ENCODE peak calls at places on chromosomes 13 and 19, in nine cellular contexts. W, B, T, Z, J, U, N, L and A are unnamed samples.

GRCh38 chr19:40348961-40349507 is 539 bp downstream of the PLD3 start:
- DNase-seq in W (no peak), B (peak), T (no peak), Z (no peak), J (peak), U (no peak), N (no peak), L (peak), A (no peak)

GRCh38 chr19:6811906-6812305 is 39.4 kb downstream of the VAV1 start:
- DNase-seq in W (no peak), B (peak), T (no peak), Z (no peak), J (peak), U (no peak), N (no peak), L (no peak), A (no peak)

GRCh38 chr19:1745589-1746031 is 7.7 kb upstream of the ONECUT3 start:
- DNase-seq in W (no peak), B (peak), T (no peak), Z (no peak), J (no peak), U (no peak), N (no peak), L (no peak), A (no peak)

GRCh38 chr19:11181488-11181887 is 15.9 kb downstream of the KANK2 start:
- DNase-seq in W (no peak), B (no peak), T (no peak), Z (no peak), J (no peak), U (no peak), N (no peak), L (no peak), A (no peak)

GRCh38 chr19:35715981-35716734 is 1.6 kb upstream of the KMT2B start:
- DNase-seq in W (peak), B (peak), T (no peak), Z (no peak), J (no peak), U (peak), N (peak), L (peak), A (peak)

GRCh38 chr19:48170817-48171347 is 402 bp downstream of the ZSWIM9 start:
- DNase-seq in W (no peak), B (no peak), T (no peak), Z (no peak), J (no peak), U (no peak), N (no peak), L (no peak), A (no peak)

GRCh38 chr13:49603318-49603717 is 18.0 kb upstream of the RCBTB1 start:
- DNase-seq in W (no peak), B (no peak), T (no peak), Z (no peak), J (no peak), U (no peak), N (no peak), L (no peak), A (no peak)

GRCh38 chr19:6213696-6214585 is 65.8 kb downstream of the MLLT1 start:
- DNase-seq in W (no peak), B (no peak), T (no peak), Z (no peak), J (no peak), U (no peak), N (peak), L (no peak), A (no peak)

GRCh38 chr19:37931941-37932655 is 25.1 kb downstream of the SIPA1L3 start:
- DNase-seq in W (no peak), B (peak), T (no peak), Z (peak), J (peak), U (peak), N (no peak), L (peak), A (no peak)

GRCh38 chr19:16208064-16208759 is 10.5 kb downstream of the AP1M1 start:
- DNase-seq in W (no peak), B (no peak), T (no peak), Z (no peak), J (no peak), U (no peak), N (no peak), L (no peak), A (no peak)

GRCh38 chr19:12159773-12160414 is 3.0 kb upstream of the ZNF136 start:
- DNase-seq in W (no peak), B (no peak), T (no peak), Z (no peak), J (no peak), U (no peak), N (no peak), L (no peak), A (no peak)

DNA sequence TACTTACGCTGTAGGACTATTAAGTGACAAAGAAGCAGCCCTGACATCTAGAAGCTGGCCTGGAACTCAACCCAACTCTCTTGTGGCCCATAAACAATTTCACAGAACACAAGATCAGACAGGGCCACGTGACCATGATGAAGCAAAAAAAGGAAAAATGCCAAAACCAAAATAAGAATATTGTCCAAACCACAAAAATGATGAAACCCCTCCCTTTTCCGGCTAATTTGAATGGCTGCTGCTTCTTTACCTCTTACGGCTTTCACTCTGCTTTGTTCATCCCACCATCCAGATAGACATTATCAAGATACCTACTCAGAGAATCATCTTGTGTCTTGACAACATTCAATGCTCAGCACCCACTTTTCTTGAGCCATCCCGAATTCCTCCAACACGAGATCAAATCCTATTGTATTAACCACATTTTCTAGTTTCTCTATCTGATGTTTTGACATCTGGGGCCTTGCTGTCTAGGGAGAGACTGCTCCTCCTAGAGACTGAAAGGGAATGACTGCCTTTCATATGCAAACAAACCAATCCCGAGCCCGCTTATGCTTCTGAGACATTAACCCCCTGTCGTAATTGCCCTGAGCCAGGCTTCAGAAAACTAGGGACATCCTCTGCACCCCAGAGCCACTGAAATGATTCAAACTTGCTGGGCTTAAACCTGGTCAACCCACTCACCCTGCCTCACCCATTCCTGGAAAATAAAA is 186.3 kb downstream of the TDRD3 start:
- DNase-seq in W (no peak), B (no peak), T (peak), Z (peak), J (peak), U (no peak), N (peak), L (peak), A (no peak)
- TF ChIP-seq CTCF in W (no peak), B (no peak), T (no peak), Z (no peak), J (peak), U (no peak), N (no peak), L (no peak), A (no peak)

GRCh38 chr13:41502021-41502420 is 44.7 kb downstream of the RGCC start:
- DNase-seq in W (no peak), B (no peak), T (no peak), Z (no peak), J (no peak), U (no peak), N (no peak), L (no peak), A (no peak)
- H3K4me3 ChIP-seq in W (no peak), B (no peak), T (no peak), Z (no peak), J (no peak), U (no peak), N (no peak), L (no peak), A (no peak)

GRCh38 chr13:97627566-97627965 is 193.6 kb downstream of the RAP2A start:
- DNase-seq in W (peak), B (peak), T (no peak), Z (peak), J (peak), U (peak), N (peak), L (peak), A (peak)

GRCh38 chr13:97630725-97631124 is 196.8 kb downstream of the RAP2A start:
- DNase-seq in W (no peak), B (no peak), T (no peak), Z (no peak), J (no peak), U (no peak), N (no peak), L (no peak), A (no peak)

GRCh38 chr13:97629601-97630272 is 195.8 kb downstream of the RAP2A start:
- DNase-seq in W (no peak), B (no peak), T (no peak), Z (no peak), J (no peak), U (no peak), N (no peak), L (no peak), A (no peak)

GRCh38 chr13:97631158-97631557 is 197.2 kb downstream of the RAP2A start:
- DNase-seq in W (no peak), B (no peak), T (no peak), Z (no peak), J (no peak), U (no peak), N (no peak), L (no peak), A (no peak)
- TF ChIP-seq CTCF in W (no peak), B (no peak), T (no peak), Z (no peak), J (no peak), U (no peak), N (no peak), L (no peak), A (no peak)

DNA sequence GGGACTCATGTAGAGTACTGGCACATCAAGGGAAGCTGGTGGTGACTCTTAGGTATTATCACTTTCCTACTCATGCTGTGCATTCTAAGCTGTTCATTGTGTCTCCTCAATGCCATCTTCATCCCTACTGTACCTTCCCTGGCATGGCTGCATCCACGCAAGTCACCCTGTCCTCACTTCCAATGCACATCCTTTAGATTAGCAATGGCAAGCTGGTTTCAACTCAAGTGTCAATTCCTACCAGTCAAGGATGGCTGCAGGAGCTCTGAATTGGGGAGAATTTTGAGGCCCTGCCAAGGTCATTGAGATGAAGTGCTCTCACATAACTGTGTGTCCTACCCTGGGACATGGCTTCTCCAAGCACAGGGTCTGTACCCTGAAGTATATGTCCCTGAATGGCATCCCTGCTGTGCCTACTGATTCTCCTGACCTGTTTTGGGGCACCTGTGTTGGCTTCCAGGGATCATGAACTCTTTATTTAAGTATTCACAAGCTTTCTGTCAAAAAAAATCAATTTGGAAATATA is 24.6 kb downstream of the COL4A1 start:
- DNase-seq in W (no peak), B (no peak), T (no peak), Z (no peak), J (no peak), U (peak), N (no peak), L (no peak), A (no peak)
- H3K4me3 ChIP-seq in W (no peak), B (no peak), T (no peak), Z (no peak), J (no peak), U (no peak), N (no peak), L (no peak), A (no peak)

GRCh38 chr13:33069365-33069764 is 53.1 kb downstream of the KL start:
- DNase-seq in W (no peak), B (no peak), T (no peak), Z (no peak), J (peak), U (no peak), N (no peak), L (no peak), A (no peak)
- TF ChIP-seq CTCF in W (peak), B (peak), T (no peak), Z (no peak), J (no peak), U (peak), N (no peak), L (peak), A (no peak)

GRCh38 chr13:46296465-46296822 is 84.7 kb downstream of the LRRC63 start:
- DNase-seq in W (no peak), B (no peak), T (no peak), Z (no peak), J (no peak), U (no peak), N (no peak), L (no peak), A (no peak)
- H3K4me3 ChIP-seq in W (no peak), B (no peak), T (no peak), Z (no peak), J (no peak), U (no peak), N (no peak), L (no peak), A (no peak)

GRCh38 chr13:51221108-51221507 is 1.1 kb upstream of the FAM124A start:
- DNase-seq in W (no peak), B (no peak), T (no peak), Z (no peak), J (no peak), U (no peak), N (no peak), L (no peak), A (no peak)

GRCh38 chr13:51223284-51224270 is 1.4 kb downstream of the FAM124A start:
- DNase-seq in W (no peak), B (no peak), T (no peak), Z (no peak), J (no peak), U (no peak), N (peak), L (peak), A (no peak)

GRCh38 chr13:51222510-51223283 is 499 bp downstream of the FAM124A start:
- DNase-seq in W (no peak), B (peak), T (no peak), Z (no peak), J (no peak), U (no peak), N (no peak), L (no peak), A (no peak)

GRCh38 chr13:51220706-51221105 is 1.5 kb upstream of the FAM124A start:
- DNase-seq in W (no peak), B (no peak), T (no peak), Z (no peak), J (no peak), U (no peak), N (no peak), L (no peak), A (no peak)

DNA sequence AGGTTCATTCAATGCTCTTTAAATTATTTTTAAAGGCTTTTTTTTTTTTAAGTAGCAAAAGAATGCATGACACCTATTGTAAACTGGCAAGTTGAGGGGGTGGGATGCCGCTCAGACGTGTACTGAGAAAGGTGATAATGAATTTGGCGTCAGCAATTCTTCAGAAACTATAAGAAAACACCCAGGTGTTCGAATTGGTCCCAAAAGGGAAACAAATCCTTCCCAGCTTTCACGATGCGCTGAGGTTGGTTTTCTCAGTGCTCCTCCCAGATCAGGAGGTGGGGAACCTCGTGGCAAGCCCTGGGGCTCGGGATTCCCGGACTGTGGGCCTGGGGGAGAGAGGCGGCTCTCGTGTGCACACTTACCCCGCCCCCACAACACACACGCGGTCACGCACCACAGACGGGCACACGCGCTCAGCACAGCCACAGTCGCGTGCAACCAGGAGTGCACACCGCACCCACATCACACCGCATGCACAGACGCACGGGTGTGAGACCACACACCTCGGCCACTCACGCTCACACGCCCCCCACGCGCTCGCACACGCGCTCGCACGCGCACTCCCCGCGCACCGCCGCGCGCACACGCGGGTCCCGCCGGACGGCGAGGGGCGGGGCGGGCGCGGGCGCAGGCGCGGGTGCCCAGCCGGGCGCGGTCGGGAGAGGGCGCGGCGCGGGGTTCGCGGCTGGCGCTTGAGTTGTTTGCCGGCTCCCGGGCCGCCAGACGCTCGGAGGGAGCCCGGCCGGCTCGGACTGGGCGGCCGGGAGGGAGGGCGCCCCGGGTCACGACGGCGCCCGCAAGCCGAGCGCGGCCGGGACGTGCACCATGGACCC is at the start of gene FAM124A:
- DNase-seq in W (no peak), B (peak), T (no peak), Z (no peak), J (peak), U (peak), N (peak), L (peak), A (no peak)
- TF ChIP-seq CTCF in W (no peak), B (peak), T (peak), Z (no peak), J (no peak), U (no peak), N (peak), L (peak), A (no peak)

GRCh38 chr19:53977429-53977990 is 13.9 kb upstream of the CACNG6 start:
- DNase-seq in W (peak), B (peak), T (peak), Z (peak), J (peak), U (peak), N (peak), L (peak), A (no peak)
- H3K4me3 ChIP-seq in W (peak), B (peak), T (no peak), Z (no peak), J (peak), U (peak), N (no peak), L (peak), A (peak)